ENCODE peak calls at places on chromosome 5, in seven cellular contexts. M is activated effector memory CD4-positive, alpha-beta T cell treated with anti-CD3 and anti-CD28 coated beads, Interleukin-2, amount 50 U/mL, for 16 hours; G is astrocyte of the spinal cord; Q is activated CD8-positive, alpha-beta memory T cell treated with anti-CD3 and anti-CD28 coated beads, Interleukin-2, amount 50 U/mL, for 48 hours; Z is stimulated activated CD4-positive, alpha-beta T cell treated with anti-CD3 and anti-CD28 coated beads, TNF-alpha, amount 100 ng/mL, for 24 hours; J is frontal cortex; C is A172. P is an unnamed sample.

GRCh38 chr5:72166070-72166979 is 59.0 kb downstream of the MAP1B start:
- DNase-seq in M (no peak), G (peak; percentile 93), Q (no peak), Z (no peak), J (no peak), C (peak; percentile 21), P (peak; percentile 87)

GRCh38 chr5:169746147-169746694 is 109.1 kb downstream of the DOCK2 start:
- DNase-seq in M (no peak), G (no peak), Q (no peak), Z (no peak), J (no peak), C (no peak), P (no peak)

GRCh38 chr5:176547811-176548210 is 1.3 kb upstream of the CDHR2 start:
- DNase-seq in M (no peak), G (no peak), Q (no peak), Z (no peak), J (no peak), C (no peak), P (no peak)

GRCh38 chr5:38590846-38591245 is 34.4 kb upstream of the LIFR start:
- DNase-seq in M (no peak), G (no peak), Q (no peak), Z (no peak), J (no peak), C (no peak), P (no peak)

GRCh38 chr5:52924458-52924857 is 64.7 kb upstream of the ITGA2 start:
- DNase-seq in M (no peak), G (no peak), Q (no peak), Z (no peak), J (no peak), C (no peak), P (no peak)

GRCh38 chr5:1726956-1727355 is 72.7 kb downstream of the MRPL36 start:
- DNase-seq in M (peak; percentile 59), G (no peak), Q (no peak), Z (no peak), J (no peak), C (no peak), P (peak; percentile 73)

GRCh38 chr5:137442660-137443059 is 56.5 kb downstream of the SPOCK1 start:
- DNase-seq in M (no peak), G (no peak), Q (no peak), Z (no peak), J (no peak), C (no peak), P (no peak)

GRCh38 chr5:32173394-32174010 is 617 bp downstream of the GOLPH3 start:
- DNase-seq in M (peak; percentile 81), G (no peak), Q (no peak), Z (no peak), J (peak; percentile 48), C (peak; percentile 36), P (peak; percentile 84)

GRCh38 chr5:153445875-153446567 is 44.4 kb upstream of the GRIA1 start:
- DNase-seq in M (no peak), G (no peak), Q (no peak), Z (no peak), J (no peak), C (no peak), P (peak; percentile 87)

GRCh38 chr5:53219610-53220009 is 110.1 kb upstream of the MOCS2 start:
- DNase-seq in M (no peak), G (no peak), Q (no peak), Z (no peak), J (no peak), C (no peak), P (no peak)

GRCh38 chr5:32076699-32077695 is 97.1 kb downstream of the GOLPH3 start:
- DNase-seq in M (no peak), G (peak; percentile 91), Q (no peak), Z (peak; percentile 7), J (peak; percentile 40), C (peak; percentile 56), P (no peak)

GRCh38 chr5:166625210-166625865 is 1666.1 kb upstream of the WWC1 start:
- DNase-seq in M (no peak), G (peak; percentile 19), Q (no peak), Z (no peak), J (no peak), C (peak; percentile 82), P (no peak)

GRCh38 chr5:53733853-53734252 is 173.4 kb downstream of the NDUFS4 start:
- DNase-seq in M (no peak), G (no peak), Q (no peak), Z (no peak), J (no peak), C (no peak), P (no peak)

GRCh38 chr5:173616577-173617118 is at the start of gene BOD1:
- DNase-seq in M (peak; percentile 98), G (peak; percentile 98), Q (peak; percentile 92), Z (peak; percentile 95), J (peak; percentile 90), C (peak; percentile 98), P (peak; percentile 97)

GRCh38 chr5:99763021-99763814 is 772.0 kb upstream of the FAM174A start:
- DNase-seq in M (no peak), G (no peak), Q (no peak), Z (no peak), J (no peak), C (no peak), P (no peak)

GRCh38 chr5:77300457-77300856 is 90.0 kb downstream of the PDE8B start:
- DNase-seq in M (no peak), G (no peak), Q (no peak), Z (no peak), J (no peak), C (no peak), P (no peak)

GRCh38 chr5:38595149-38595725 is 38.8 kb upstream of the LIFR start:
- DNase-seq in M (no peak), G (peak; percentile 83), Q (no peak), Z (no peak), J (no peak), C (peak; percentile 70), P (no peak)

GRCh38 chr5:68995847-68996204 is 98.0 kb upstream of the SLC30A5 start:
- DNase-seq in M (no peak), G (no peak), Q (no peak), Z (no peak), J (no peak), C (no peak), P (no peak)

GRCh38 chr5:6540111-6540830 is 91.6 kb downstream of the UBE2QL1 start:
- DNase-seq in M (no peak), G (no peak), Q (peak; percentile 1), Z (no peak), J (no peak), C (no peak), P (no peak)

GRCh38 chr5:172637740-172638139 is 3.3 kb upstream of the NEURL1B start:
- DNase-seq in M (peak; percentile 6), G (no peak), Q (no peak), Z (no peak), J (no peak), C (no peak), P (no peak)

GRCh38 chr5:177376107-177376506 is 8.1 kb upstream of the SLC34A1 start:
- DNase-seq in M (no peak), G (no peak), Q (no peak), Z (no peak), J (no peak), C (no peak), P (no peak)

GRCh38 chr5:176886336-176887251 is 12.6 kb downstream of the HK3 start:
- DNase-seq in M (peak; percentile 37), G (no peak), Q (no peak), Z (no peak), J (peak; percentile 34), C (no peak), P (no peak)

GRCh38 chr5:180299526-180299925 is 7.6 kb upstream of the MAPK9 start:
- DNase-seq in M (no peak), G (no peak), Q (no peak), Z (no peak), J (no peak), C (no peak), P (no peak)

GRCh38 chr5:141926434-141926833 is 2.8 kb downstream of the DELE1 start:
- DNase-seq in M (no peak), G (no peak), Q (no peak), Z (no peak), J (no peak), C (no peak), P (no peak)

GRCh38 chr5:147534172-147534951 is 24.5 kb upstream of the DPYSL3 start:
- DNase-seq in M (no peak), G (peak; percentile 64), Q (no peak), Z (no peak), J (no peak), C (peak; percentile 56), P (no peak)

GRCh38 chr5:16539169-16539666 is 73.6 kb upstream of the ZNF622 start:
- DNase-seq in M (no peak), G (peak; percentile 63), Q (no peak), Z (no peak), J (peak; percentile 27), C (peak; percentile 73), P (no peak)

GRCh38 chr5:57717555-57717954 is 234.9 kb upstream of the ACTBL2 start:
- DNase-seq in M (no peak), G (no peak), Q (no peak), Z (no peak), J (no peak), C (no peak), P (no peak)

GRCh38 chr5:180718810-180719453 is 20.9 kb downstream of the OR2Y1 start:
- DNase-seq in M (no peak), G (peak; percentile 29), Q (no peak), Z (peak; percentile 21), J (peak; percentile 14), C (peak; percentile 46), P (no peak)

GRCh38 chr5:168967882-168968620 is 332.9 kb downstream of the SLIT3 start:
- DNase-seq in M (no peak), G (no peak), Q (no peak), Z (no peak), J (no peak), C (no peak), P (no peak)

GRCh38 chr5:111058064-111058463 is 13.4 kb upstream of the TSLP start:
- DNase-seq in M (no peak), G (no peak), Q (no peak), Z (no peak), J (no peak), C (no peak), P (no peak)

GRCh38 chr5:112208699-112209615 is 210.1 kb downstream of the EPB41L4A start:
- DNase-seq in M (no peak), G (no peak), Q (no peak), Z (no peak), J (no peak), C (no peak), P (no peak)

GRCh38 chr5:139946006-139946405 is 97.1 kb downstream of the NRG2 start:
- DNase-seq in M (no peak), G (no peak), Q (no peak), Z (no peak), J (no peak), C (no peak), P (no peak)

GRCh38 chr5:88438006-88438405 is 169.4 kb upstream of the TMEM161B start:
- DNase-seq in M (no peak), G (peak; percentile 12), Q (no peak), Z (no peak), J (no peak), C (peak; percentile 63), P (no peak)

GRCh38 chr5:141208478-141208877 is at the start of gene PCDHB12:
- DNase-seq in M (no peak), G (no peak), Q (no peak), Z (no peak), J (no peak), C (no peak), P (no peak)

GRCh38 chr5:141948812-141949211 is 9.2 kb downstream of the PCDH12 start:
- DNase-seq in M (no peak), G (no peak), Q (no peak), Z (no peak), J (no peak), C (no peak), P (no peak)

GRCh38 chr5:79697222-79698164 is 7.9 kb downstream of the CMYA5 start:
- DNase-seq in M (no peak), G (no peak), Q (no peak), Z (no peak), J (no peak), C (no peak), P (no peak)

GRCh38 chr5:142929602-142930001 is 159.4 kb downstream of the ARHGAP26 start:
- DNase-seq in M (no peak), G (peak; percentile 56), Q (no peak), Z (no peak), J (no peak), C (no peak), P (no peak)

GRCh38 chr5:172097356-172097755 is 90.7 kb downstream of the STK10 start:
- DNase-seq in M (no peak), G (no peak), Q (no peak), Z (no peak), J (no peak), C (no peak), P (no peak)